ENCODE peak calls at places on chromosomes 12 and 14, in six cellular contexts. E is mesenchymal stem cell, J is H1, A is neuronal stem cell, T is IMR-90, C is trophoblast cell. H is an unnamed sample. For H3K9me3, the result is how much of the 10 kb centered on the place peaks cover.

GRCh38 chr12:129394416-129394815 is 509.4 kb downstream of the TMEM132D start:
- DNase-seq in E (no peak), J (no peak), A (no peak), T (no peak), C (no peak), H (no peak)

GRCh38 chr12:118336123-118336522 is 36.6 kb downstream of the TAOK3 start:
- DNase-seq in E (no peak), J (no peak), A (no peak), T (peak), C (no peak), H (no peak)

GRCh38 chr12:31007636-31008175 is 66.0 kb upstream of the DDX11 start:
- DNase-seq in E (no peak), J (no peak), A (no peak), T (no peak), C (no peak), H (no peak)

GRCh38 chr12:49537231-49537708 is 1.6 kb upstream of the KCNH3 start:
- DNase-seq in E (no peak), J (no peak), A (no peak), T (no peak), C (no peak), H (peak)

GRCh38 chr14:30340495-30340894 is 218.5 kb upstream of the G2E3 start:
- DNase-seq in E (no peak), J (no peak), A (no peak), T (no peak), C (no peak), H (no peak)

GRCh38 chr12:71426648-71427047 is 12.9 kb upstream of the LGR5 start:
- DNase-seq in E (peak), J (no peak), A (no peak), T (peak), C (peak), H (no peak)

GRCh38 chr12:18302809-18303430 is 41.6 kb downstream of the PIK3C2G start:
- DNase-seq in E (no peak), J (no peak), A (no peak), T (no peak), C (no peak), H (no peak)

GRCh38 chr12:43057561-43057960 is 468.0 kb upstream of the PRICKLE1 start:
- DNase-seq in E (no peak), J (no peak), A (no peak), T (peak), C (no peak), H (no peak)

GRCh38 chr12:55926738-55927587 is 731 bp downstream of the PYM1 start:
- DNase-seq in E (peak), J (peak), A (peak), T (peak), C (peak), H (peak)

GRCh38 chr14:24818054-24818822 is 184.2 kb upstream of the GZMB start:
- DNase-seq in E (peak), J (no peak), A (no peak), T (no peak), C (no peak), H (no peak)

GRCh38 chr12:524167-524951 is 64.6 kb downstream of the B4GALNT3 start:
- DNase-seq in E (no peak), J (no peak), A (no peak), T (no peak), C (peak), H (no peak)

GRCh38 chr12:110581951-110582285 is 1.2 kb downstream of the PPTC7 start:
- DNase-seq in E (no peak), J (no peak), A (no peak), T (no peak), C (no peak), H (peak)

GRCh38 chr14:103561381-103562134 is 899 bp downstream of the BAG5 start:
- DNase-seq in E (peak), J (no peak), A (no peak), T (peak), C (peak), H (peak)

GRCh38 chr12:49854976-49855375 is 12.1 kb upstream of the BCDIN3D start:
- DNase-seq in E (no peak), J (no peak), A (no peak), T (no peak), C (no peak), H (no peak)

GRCh38 chr14:52015411-52016030 is 26.2 kb downstream of the RTRAF start:
- DNase-seq in E (no peak), J (no peak), A (no peak), T (peak), C (peak), H (peak)

GRCh38 chr14:22002860-22003284 is 329.3 kb upstream of the OR4E1 start:
- DNase-seq in E (no peak), J (no peak), A (peak), T (no peak), C (no peak), H (peak)

GRCh38 chr14:85534435-85534834 is 4.5 kb downstream of the FLRT2 start:
- DNase-seq in E (peak), J (no peak), A (peak), T (peak), C (no peak), H (peak)

GRCh38 chr14:38866461-38866860 is 236.6 kb downstream of the SEC23A start:
- DNase-seq in E (peak), J (no peak), A (no peak), T (no peak), C (no peak), H (no peak)

GRCh38 chr12:62717636-62718035 is 217.3 kb downstream of the PPM1H start:
- DNase-seq in E (no peak), J (no peak), A (no peak), T (no peak), C (no peak), H (no peak)

GRCh38 chr12:5923043-5923605 is 21.9 kb downstream of the ANO2 start:
- DNase-seq in E (no peak), J (no peak), A (no peak), T (no peak), C (no peak), H (no peak)

GRCh38 chr12:7981446-7981845 is 45.5 kb upstream of the SLC2A3 start:
- DNase-seq in E (no peak), J (no peak), A (no peak), T (no peak), C (no peak), H (no peak)
- H4K8ac ChIP-seq in E (no peak), J (no peak), A (no peak), T (no peak), C (no peak), H (no peak)

GRCh38 chr14:76351941-76352340 is 24.0 kb upstream of the ESRRB start:
- DNase-seq in E (no peak), J (no peak), A (no peak), T (no peak), C (no peak), H (no peak)

GRCh38 chr14:76352639-76353281 is 23.2 kb upstream of the ESRRB start:
- DNase-seq in E (peak), J (peak), A (peak), T (peak), C (peak), H (peak)

GRCh38 chr14:76348898-76349297 is 27.0 kb upstream of the ESRRB start:
- DNase-seq in E (peak), J (peak), A (peak), T (peak), C (no peak), H (peak)

GRCh38 chr14:76349993-76350392 is 25.9 kb upstream of the ESRRB start:
- DNase-seq in E (no peak), J (no peak), A (no peak), T (no peak), C (no peak), H (no peak)

DNA sequence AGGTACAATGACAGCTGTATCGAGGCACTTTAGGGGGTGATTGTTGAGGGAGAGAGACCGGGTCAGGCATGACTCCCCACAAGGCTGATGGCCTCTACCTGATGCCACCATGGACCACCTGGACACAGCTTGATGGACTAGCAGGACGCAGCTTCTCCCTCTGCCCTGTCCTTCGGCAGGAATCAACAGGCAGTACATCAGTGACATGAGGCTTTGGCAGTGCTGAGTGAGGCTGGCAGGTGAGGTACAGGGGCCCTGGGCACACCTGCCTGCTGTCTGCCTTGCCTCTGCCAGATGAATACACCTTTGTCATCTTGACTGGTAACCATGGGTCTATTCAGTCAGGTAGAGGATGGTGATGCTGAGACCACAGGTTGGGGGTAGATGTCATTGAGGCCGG is 25.3 kb upstream of the ESRRB start:
- DNase-seq in E (no peak), J (no peak), A (no peak), T (no peak), C (no peak), H (no peak)
- H3K9me3 ChIP-seq in E (under half), J (under half), A (under half), T (under half), C (under half), H (under half)

GRCh38 chr12:123634142-123634561 is 523 bp downstream of the GTF2H3 start:
- DNase-seq in E (no peak), J (no peak), A (no peak), T (no peak), C (no peak), H (no peak)

DNA sequence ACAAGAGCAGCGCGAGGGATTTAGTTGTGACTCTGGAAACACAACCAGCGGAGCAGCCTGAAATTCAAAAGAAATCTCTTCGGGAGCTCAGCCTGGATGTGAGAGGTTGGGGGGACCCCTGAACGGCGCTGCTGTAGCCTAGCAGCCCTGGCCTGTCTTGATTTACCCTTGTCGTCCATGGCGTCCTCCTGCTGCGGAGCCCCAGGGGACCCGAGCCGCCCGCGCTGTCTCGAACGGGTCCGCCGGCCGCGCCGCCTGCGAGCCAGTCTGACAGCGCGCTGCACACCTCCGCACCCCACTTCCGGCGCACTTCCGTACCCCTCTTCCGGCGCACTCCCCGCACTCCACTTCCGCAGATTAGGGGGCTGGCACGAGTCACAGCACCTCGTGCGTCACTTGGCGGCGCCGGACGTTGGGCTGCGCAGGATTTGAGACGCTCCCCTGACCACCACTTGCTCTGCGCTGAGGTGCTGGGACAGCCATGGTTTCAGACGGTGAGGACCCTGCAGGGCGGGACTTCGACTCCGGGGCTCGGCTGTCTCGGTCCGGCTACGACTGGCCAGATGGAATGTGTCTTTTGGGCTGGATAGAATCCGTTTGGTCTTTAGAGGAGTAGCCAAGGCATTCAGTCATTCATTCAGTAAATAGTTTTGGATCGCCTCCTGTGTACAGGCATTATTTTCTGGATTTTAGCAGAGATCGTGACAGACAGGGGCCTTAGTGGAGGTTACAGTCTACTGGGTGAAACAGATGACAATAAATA is at the start of the genes EIF2B1 and GTF2H3:
- DNase-seq in E (peak), J (peak), A (peak), T (peak), C (peak), H (peak)
- H4K8ac ChIP-seq in E (peak), J (peak), A (no peak), T (peak), C (peak), H (no peak)

GRCh38 chr14:69001375-69001774 is 22.3 kb upstream of the ACTN1 start:
- DNase-seq in E (no peak), J (no peak), A (no peak), T (no peak), C (peak), H (no peak)

GRCh38 chr14:68998062-68998461 is 19.0 kb upstream of the ACTN1 start:
- DNase-seq in E (no peak), J (no peak), A (no peak), T (no peak), C (no peak), H (no peak)

GRCh38 chr14:68994056-68994455 is 15.0 kb upstream of the ACTN1 start:
- DNase-seq in E (no peak), J (no peak), A (no peak), T (no peak), C (no peak), H (no peak)

GRCh38 chr14:68995731-68996130 is 16.6 kb upstream of the ACTN1 start:
- DNase-seq in E (no peak), J (no peak), A (no peak), T (no peak), C (no peak), H (no peak)
- H3K9me3 ChIP-seq in E (under half), J (under half), A (under half), T (under half), C (under half), H (under half)

DNA sequence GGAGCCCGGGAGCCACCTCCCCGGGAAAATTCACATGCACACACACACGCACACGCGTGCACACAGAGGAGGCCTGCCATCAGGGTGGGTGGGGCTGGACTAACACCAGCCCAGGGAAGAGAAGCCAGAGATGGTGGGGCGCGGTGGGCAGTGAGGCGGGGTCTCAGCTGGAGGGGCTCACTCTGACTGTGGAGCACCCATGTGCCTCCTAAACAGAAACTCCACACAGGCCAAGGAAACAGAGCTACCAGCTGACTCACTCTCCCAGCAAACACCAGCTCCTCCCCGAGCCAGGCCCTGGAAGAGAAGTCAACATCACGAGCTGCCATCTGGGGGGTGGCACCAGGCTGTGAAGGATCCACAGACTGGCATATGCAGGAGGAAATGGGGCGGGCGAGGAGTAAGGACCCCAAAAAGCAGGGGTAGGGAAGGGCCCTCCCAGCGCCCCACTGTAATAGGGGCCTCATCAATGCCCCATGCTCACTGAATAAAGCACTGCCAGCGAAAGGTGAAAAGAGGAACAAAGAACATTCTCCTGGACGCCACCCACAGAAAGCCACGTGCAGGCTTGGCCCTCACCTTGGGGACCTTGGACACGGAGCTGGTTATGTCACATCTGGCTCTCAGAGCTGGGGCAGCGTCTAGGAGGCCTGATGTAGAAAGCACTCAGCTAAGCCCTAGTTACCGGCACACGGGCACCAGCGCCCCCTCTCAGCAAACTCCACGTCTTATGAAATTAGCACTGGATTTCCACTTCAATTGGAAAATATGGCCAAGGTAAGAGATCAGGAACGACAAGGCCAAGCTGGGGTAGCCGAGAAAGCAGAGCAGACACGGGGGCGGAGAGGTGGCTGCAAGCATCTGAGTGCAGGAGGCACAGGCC is 8.4 kb upstream of the INF2 start:
- DNase-seq in E (peak), J (no peak), A (no peak), T (peak), C (peak), H (no peak)
- H4K8ac ChIP-seq in E (peak), J (peak), A (no peak), T (peak), C (peak), H (no peak)

GRCh38 chr12:7176595-7176994 is 12.9 kb upstream of the PEX5 start:
- DNase-seq in E (no peak), J (no peak), A (no peak), T (no peak), C (no peak), H (no peak)
- H3K9me3 ChIP-seq in E (under half), J (under half), A (under half), T (under half), C (under half), H (under half)